ENCODE peak calls at places on chromosome 2, in four cellular contexts. P is left ventricle myocardium inferior, R is HCT116, K is endothelial cell. Y is an unnamed sample.

GRCh38 chr2:46256563-46257142 is 40.6 kb upstream of the EPAS1 start:
- DNase-seq in P (no peak), R (no peak), K (no peak), Y (no peak)

GRCh38 chr2:173550143-173550542 is 195.5 kb downstream of the CDCA7 start:
- DNase-seq in P (no peak), R (no peak), K (no peak), Y (no peak)

GRCh38 chr2:45014016-45014702 is 4.9 kb upstream of the SIX2 start:
- DNase-seq in P (peak), R (no peak), K (peak), Y (peak)

GRCh38 chr2:239917957-239918481 is 107.1 kb downstream of the NDUFA10 start:
- DNase-seq in P (no peak), R (no peak), K (no peak), Y (no peak)

GRCh38 chr2:127633556-127634065 is 12.3 kb upstream of the GPR17 start:
- DNase-seq in P (no peak), R (no peak), K (no peak), Y (no peak)

GRCh38 chr2:96899084-96899735 is 29.3 kb upstream of the SEMA4C start:
- DNase-seq in P (no peak), R (no peak), K (no peak), Y (no peak)

GRCh38 chr2:240553956-240554480 is 3.8 kb downstream of the ANKMY1 start:
- DNase-seq in P (no peak), R (no peak), K (no peak), Y (no peak)

GRCh38 chr2:15969214-15969613 is 28.9 kb downstream of the MYCN start:
- DNase-seq in P (no peak), R (no peak), K (no peak), Y (no peak)

GRCh38 chr2:121479882-121480522 is 50.7 kb upstream of the RNU4ATAC start:
- DNase-seq in P (no peak), R (no peak), K (no peak), Y (no peak)

GRCh38 chr2:97730245-97730644 is 16.9 kb downstream of the ZAP70 start:
- DNase-seq in P (no peak), R (no peak), K (no peak), Y (no peak)

GRCh38 chr2:29317077-29317517 is 201.9 kb downstream of the CLIP4 start:
- DNase-seq in P (no peak), R (no peak), K (no peak), Y (no peak)
- TF ChIP-seq CTCF in P (no peak), R (no peak), K (no peak), Y (no peak)

GRCh38 chr2:195404650-195405049 is 252.4 kb upstream of the SLC39A10 start:
- DNase-seq in P (no peak), R (no peak), K (no peak), Y (peak)
- TF ChIP-seq CTCF in P (no peak), R (no peak), K (no peak), Y (no peak)

DNA sequence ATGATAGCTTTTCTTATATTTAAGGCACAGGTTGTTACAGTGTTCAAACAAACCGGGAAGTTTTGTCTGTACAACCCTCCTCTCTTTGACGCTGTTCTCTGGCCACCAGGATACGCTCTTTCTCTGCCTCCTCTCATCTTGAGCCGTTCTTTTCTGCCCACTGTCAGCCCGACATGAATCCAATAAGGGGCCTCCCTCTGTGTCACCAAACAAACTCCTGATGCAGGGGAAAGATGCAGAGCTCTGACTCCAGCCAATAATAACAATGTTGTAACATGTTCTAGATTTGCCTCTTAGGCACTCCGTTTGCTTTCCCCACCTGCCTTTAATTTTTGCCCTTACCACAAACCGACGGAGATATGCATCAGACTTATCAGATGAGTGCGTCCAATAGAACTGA is 449.3 kb downstream of the SLC4A3 start:
- DNase-seq in P (no peak), R (no peak), K (no peak), Y (no peak)
- TF ChIP-seq CTCF in P (peak), R (no peak), K (no peak), Y (no peak)

DNA sequence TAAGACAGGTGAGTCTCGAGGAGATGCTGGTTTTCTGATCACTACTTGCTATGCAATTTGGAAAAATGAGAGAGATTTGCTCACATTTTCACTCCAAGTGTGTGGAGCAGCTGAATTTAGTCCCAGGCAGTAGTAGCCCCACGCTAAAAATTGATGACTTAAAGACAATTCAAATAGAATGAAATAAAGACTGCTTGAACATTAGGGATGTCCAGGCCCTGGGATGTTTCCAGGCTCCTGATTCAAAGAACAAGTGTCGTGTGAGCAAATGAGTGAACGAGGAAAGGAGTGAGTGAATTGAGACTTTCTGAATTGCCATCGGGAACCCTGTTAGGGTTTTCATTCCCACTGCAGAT is 37.3 kb upstream of the MRPL19 start:
- DNase-seq in P (no peak), R (no peak), K (no peak), Y (no peak)
- TF ChIP-seq CTCF in P (peak), R (peak), K (peak), Y (peak)

Y was measured in activated CD8-positive, alpha-beta T cell treated with anti-CD3 and anti-CD28 coated beads for 36 hours.